ENCODE peak calls at places on chromosomes 13 and 19, in six cellular contexts. H is fibroblast of lung, V is SK-N-SH, C is cardiac muscle cell, Q is fibroblast of mammary gland, F is AG04449. B is an unnamed sample.

GRCh38 chr13:35771898-35772297 is 295.4 kb upstream of the MAB21L1 start:
- DNase-seq in Q (peak; percentile 85), C (peak; percentile 34), V (no peak), F (peak; percentile 98), H (peak; percentile 65), B (no peak)

GRCh38 chr13:112730157-112730671 is 40.4 kb downstream of the ATP11A start:
- DNase-seq in C (no peak), Q (no peak), F (no peak), V (no peak), H (no peak), B (no peak)

GRCh38 chr13:111022886-111023285 is 92.2 kb upstream of the ARHGEF7 start:
- DNase-seq in V (no peak), H (no peak), Q (no peak), C (no peak), F (no peak), B (no peak)

GRCh38 chr19:50790898-50791562 is 815 bp downstream of the ACP4 start:
- DNase-seq in F (no peak), C (no peak), Q (no peak), V (no peak), H (peak; percentile 18), B (no peak)

GRCh38 chr13:108924154-108924940 is 294.9 kb downstream of the MYO16 start:
- DNase-seq in C (no peak), H (peak; percentile 64), Q (peak; percentile 79), V (no peak), F (no peak), B (no peak)

GRCh38 chr13:100608906-100609305 is 20.3 kb upstream of the GGACT start:
- DNase-seq in Q (no peak), H (no peak), V (no peak), F (no peak), C (no peak), B (no peak)

GRCh38 chr19:18265611-18265981 is 8.7 kb downstream of the IQCN start:
- DNase-seq in F (no peak), C (no peak), Q (no peak), V (no peak), H (no peak), B (no peak)

GRCh38 chr13:74040200-74040599 is 94.0 kb downstream of the KLF12 start:
- DNase-seq in C (peak; percentile 44), Q (peak; percentile 32), H (peak; percentile 33), V (peak; percentile 55), F (no peak), B (no peak)

GRCh38 chr19:13996928-13997636 is 9.0 kb downstream of the RFX1 start:
- DNase-seq in H (no peak), C (no peak), V (no peak), F (no peak), Q (no peak), B (no peak)

GRCh38 chr13:27043013-27043412 is 128.6 kb downstream of the USP12 start:
- DNase-seq in F (peak; percentile 89), H (peak; percentile 96), Q (peak; percentile 99), V (peak; percentile 49), C (peak; percentile 90), B (peak; percentile 72)

GRCh38 chr13:88887045-88887662 is 1216.0 kb downstream of the SLITRK5 start:
- DNase-seq in C (no peak), Q (no peak), V (no peak), H (no peak), F (no peak), B (no peak)

GRCh38 chr13:48232420-48233096 is 448 bp upstream of the ITM2B start:
- DNase-seq in V (no peak), H (no peak), Q (peak; percentile 65), C (no peak), F (no peak), B (no peak)

GRCh38 chr13:72639377-72639776 is 88.1 kb downstream of the MZT1 start:
- DNase-seq in H (no peak), C (no peak), F (no peak), V (no peak), Q (no peak), B (no peak)

GRCh38 chr19:41879670-41880328 is 2.7 kb downstream of the CD79A start:
- DNase-seq in Q (no peak), H (no peak), F (no peak), C (no peak), V (no peak), B (no peak)

GRCh38 chr19:16588824-16589577 is 16.8 kb upstream of the SLC35E1 start:
- DNase-seq in H (no peak), C (no peak), Q (no peak), F (no peak), V (no peak), B (no peak)

GRCh38 chr13:100665403-100665802 is 9.2 kb downstream of the TMTC4 start:
- DNase-seq in V (no peak), C (no peak), H (no peak), Q (no peak), F (no peak), B (no peak)

GRCh38 chr13:76884167-76884566 is 2.0 kb downstream of the KCTD12 start:
- DNase-seq in H (peak; percentile 68), F (no peak), V (no peak), Q (peak; percentile 50), C (peak; percentile 73), B (no peak)

DNA sequence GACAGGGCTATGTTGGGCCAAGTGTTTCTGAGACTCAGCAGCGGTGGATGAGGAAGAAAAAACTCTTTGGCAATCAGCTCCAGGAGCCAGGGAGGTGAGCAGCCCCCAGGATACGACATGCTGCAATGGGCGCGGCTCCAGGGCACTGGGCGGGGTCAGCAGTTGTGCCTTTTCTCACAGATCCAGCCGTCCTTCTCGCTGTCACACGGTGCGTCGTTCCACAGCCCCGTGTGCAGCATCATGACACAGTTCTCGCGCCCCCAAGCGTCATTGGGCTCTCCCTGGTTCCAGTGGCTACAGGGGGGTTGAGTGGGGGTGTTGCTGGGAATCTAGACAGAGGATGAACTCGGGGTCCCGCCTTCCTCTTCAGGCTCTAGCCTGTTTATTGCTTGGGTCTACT is 2.7 kb downstream of the CLEC4G start:
- DNase-seq in Q (no peak), V (no peak), F (no peak), H (no peak), C (no peak), B (no peak)
- H3K4me3 ChIP-seq in Q (no peak overlapping the region), V (no peak overlapping the region), F (no peak overlapping the region), H (no peak overlapping the region), C (no peak overlapping the region), B (no peak overlapping the region)

GRCh38 chr19:12782424-12783225 is 7.3 kb upstream of the HOOK2 start:
- DNase-seq in C (peak; percentile 93), H (peak; percentile 85), F (no peak), V (peak; percentile 90), Q (peak; percentile 82), B (peak; percentile 83)
- TF ChIP-seq CTCF in C (no peak), H (no peak), F (peak; percentile 31), V (peak; percentile 11), Q (no peak), B (no peak)

GRCh38 chr13:29427937-29428309 is 167.6 kb downstream of the SLC7A1 start:
- DNase-seq in Q (no peak), C (no peak), F (no peak), H (no peak), V (no peak), B (no peak)
- H3K4me3 ChIP-seq in Q (peak overlapping the region; percentile 5), C (peak overlapping the region; percentile 81), F (peak overlapping the region; percentile 51), H (no peak overlapping the region), V (peak overlapping the region; percentile 58), B (peak overlapping the region; percentile 46)

GRCh38 chr19:38697197-38697596 is 47.1 kb downstream of the CAPN12 start:
- DNase-seq in F (no peak), C (no peak), H (no peak), V (no peak), Q (no peak), B (no peak)

GRCh38 chr19:38699647-38700349 is 44.5 kb downstream of the CAPN12 start:
- DNase-seq in V (no peak), C (no peak), F (no peak), Q (no peak), H (no peak), B (no peak)

GRCh38 chr19:38697641-38698071 is 46.6 kb downstream of the CAPN12 start:
- DNase-seq in H (no peak), F (no peak), C (no peak), Q (no peak), V (no peak), B (no peak)

GRCh38 chr19:38699027-38699346 is 45.3 kb downstream of the CAPN12 start:
- DNase-seq in F (no peak), C (no peak), H (no peak), V (no peak), Q (no peak), B (no peak)

DNA sequence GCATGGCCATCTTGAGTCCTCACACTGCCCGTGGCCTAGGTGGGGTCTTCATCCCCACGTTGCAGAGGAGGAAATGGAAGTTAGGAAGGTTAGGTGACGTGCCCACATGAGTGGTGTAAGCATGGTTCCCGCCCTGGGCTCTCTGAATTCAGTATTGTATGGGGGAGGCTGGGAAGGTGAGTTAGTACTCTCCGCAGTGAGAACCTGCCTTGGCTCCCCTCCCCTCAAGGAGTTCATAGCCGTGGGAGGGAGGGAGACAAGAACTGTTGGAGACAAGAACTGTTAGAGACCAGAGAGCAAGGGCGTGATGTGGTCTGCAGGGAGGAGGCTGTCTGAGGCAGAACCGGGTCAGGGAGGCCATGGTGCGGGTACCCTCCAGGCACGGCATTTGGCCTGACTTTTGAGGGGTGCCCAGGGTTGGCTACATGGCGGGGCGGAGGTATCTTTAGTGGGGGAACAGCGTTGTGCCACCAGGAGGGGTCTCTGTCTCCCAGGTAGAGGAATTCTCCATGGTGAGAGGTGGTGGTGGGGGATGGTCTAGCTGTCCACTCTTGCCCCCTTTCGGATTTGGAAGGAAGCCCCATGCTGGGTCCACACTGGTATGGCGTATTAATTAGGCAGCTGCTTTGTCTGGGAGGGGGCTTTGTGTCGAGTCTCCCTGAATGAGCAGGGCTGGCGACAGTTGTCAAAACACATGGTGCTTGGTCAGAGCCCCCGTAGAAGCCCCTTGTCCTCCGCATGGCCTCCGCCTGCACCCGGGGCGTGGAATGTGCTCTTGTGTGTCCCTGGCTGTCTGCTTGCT is 45.8 kb downstream of the CAPN12 start:
- DNase-seq in H (no peak), V (no peak), C (no peak), Q (no peak), F (no peak), B (no peak)
- TF ChIP-seq CTCF in H (no peak), V (no peak), C (no peak), Q (no peak), F (no peak), B (no peak)

GRCh38 chr19:2014081-2014693 is 1.3 kb downstream of the BTBD2 start:
- DNase-seq in C (no peak), H (no peak), V (peak; percentile 42), F (no peak), Q (no peak), B (no peak)

GRCh38 chr19:2015611-2015950 is at the start of gene BTBD2:
- DNase-seq in H (peak; percentile 94), F (peak; percentile 10), V (peak; percentile 92), C (peak; percentile 89), Q (peak; percentile 90), B (no peak)

GRCh38 chr19:2014731-2015610 is 543 bp downstream of the BTBD2 start:
- DNase-seq in H (no peak), F (no peak), C (peak; percentile 25), Q (no peak), V (peak; percentile 59), B (no peak)

GRCh38 chr19:2012941-2013682 is 2.4 kb downstream of the BTBD2 start:
- DNase-seq in V (peak; percentile 22), F (no peak), C (no peak), Q (no peak), H (no peak), B (no peak)

GRCh38 chr19:2013683-2013961 is 1.9 kb downstream of the BTBD2 start:
- DNase-seq in H (no peak), V (peak; percentile 37), F (no peak), C (no peak), Q (no peak), B (no peak)
- H3K4me3 ChIP-seq in H (no peak overlapping the region), V (no peak overlapping the region), F (no peak overlapping the region), C (no peak overlapping the region), Q (no peak overlapping the region), B (no peak overlapping the region)